ENCODE peak calls at places on chromosomes 3 and 15, in nine cellular contexts. One of them, this sample, is unnamed.

GRCh38 chr3:170815340-170815739 is 54.7 kb downstream of the RPL22L1 start:
- DNase-seq in stimulated activated CD4-positive, alpha-beta T cell treated with anti-CD3 and anti-CD28 coated beads, Interleukin-4, amount 100 ng/mL, for 24 hours: no peak
- DNase-seq in stimulated activated CD8-positive, alpha-beta memory T cell treated with anti-CD3 and anti-CD28 coated beads, Interleukin-15, amount 100 ng/mL, for 1 hour: no peak
- DNase-seq in activated T-helper 1 cell treated with anti-CD3 and anti-CD28 coated beads, Interleukin-12 subunit alpha, Interleukin-12 subunit beta, Interleukin-2, Interleukin-4 antibody, amounts not matched to agents 30 ng/mL and 10 ng/mL and 1 ng/mL, durations not matched to agents 14 hours and 24 hours and 36 hours: no peak
- DNase-seq in activated CD4-positive, alpha-beta T cell treated with anti-CD3 and anti-CD28 coated beads, Interleukin-2, amount 50 U/mL, for 24 hours: no peak
- DNase-seq in AG20443: no peak
- DNase-seq in T-cell: no peak
- DNase-seq in HS-5: no peak
- DNase-seq in Calu3: peak
- DNase-seq in this sample: no peak

GRCh38 chr3:56772926-56773587 is 28.7 kb downstream of the ARHGEF3 start:
- DNase-seq in Calu3: no peak
- DNase-seq in AG20443: peak
- DNase-seq in stimulated activated CD8-positive, alpha-beta memory T cell treated with anti-CD3 and anti-CD28 coated beads, Interleukin-15, amount 100 ng/mL, for 1 hour: no peak
- DNase-seq in stimulated activated CD4-positive, alpha-beta T cell treated with anti-CD3 and anti-CD28 coated beads, Interleukin-4, amount 100 ng/mL, for 24 hours: no peak
- DNase-seq in HS-5: no peak
- DNase-seq in activated T-helper 1 cell treated with anti-CD3 and anti-CD28 coated beads, Interleukin-12 subunit alpha, Interleukin-12 subunit beta, Interleukin-2, Interleukin-4 antibody, amounts not matched to agents 30 ng/mL and 10 ng/mL and 1 ng/mL, durations not matched to agents 14 hours and 24 hours and 36 hours: no peak
- DNase-seq in T-cell: no peak
- DNase-seq in activated CD4-positive, alpha-beta T cell treated with anti-CD3 and anti-CD28 coated beads, Interleukin-2, amount 50 U/mL, for 24 hours: no peak
- DNase-seq in this sample: no peak

GRCh38 chr15:75149911-75150709 is 51.6 kb upstream of the C15orf39 start:
- DNase-seq in HS-5: peak
- DNase-seq in T-cell: no peak
- DNase-seq in stimulated activated CD8-positive, alpha-beta memory T cell treated with anti-CD3 and anti-CD28 coated beads, Interleukin-15, amount 100 ng/mL, for 1 hour: no peak
- DNase-seq in Calu3: no peak
- DNase-seq in activated T-helper 1 cell treated with anti-CD3 and anti-CD28 coated beads, Interleukin-12 subunit alpha, Interleukin-12 subunit beta, Interleukin-2, Interleukin-4 antibody, amounts not matched to agents 30 ng/mL and 10 ng/mL and 1 ng/mL, durations not matched to agents 14 hours and 24 hours and 36 hours: no peak
- DNase-seq in AG20443: no peak
- DNase-seq in activated CD4-positive, alpha-beta T cell treated with anti-CD3 and anti-CD28 coated beads, Interleukin-2, amount 50 U/mL, for 24 hours: no peak
- DNase-seq in stimulated activated CD4-positive, alpha-beta T cell treated with anti-CD3 and anti-CD28 coated beads, Interleukin-4, amount 100 ng/mL, for 24 hours: peak
- DNase-seq in this sample: no peak

GRCh38 chr3:178159691-178160090 is 376.5 kb upstream of the KCNMB2 start:
- DNase-seq in activated CD4-positive, alpha-beta T cell treated with anti-CD3 and anti-CD28 coated beads, Interleukin-2, amount 50 U/mL, for 24 hours: no peak
- DNase-seq in activated T-helper 1 cell treated with anti-CD3 and anti-CD28 coated beads, Interleukin-12 subunit alpha, Interleukin-12 subunit beta, Interleukin-2, Interleukin-4 antibody, amounts not matched to agents 30 ng/mL and 10 ng/mL and 1 ng/mL, durations not matched to agents 14 hours and 24 hours and 36 hours: no peak
- DNase-seq in stimulated activated CD4-positive, alpha-beta T cell treated with anti-CD3 and anti-CD28 coated beads, Interleukin-4, amount 100 ng/mL, for 24 hours: no peak
- DNase-seq in HS-5: no peak
- DNase-seq in Calu3: no peak
- DNase-seq in stimulated activated CD8-positive, alpha-beta memory T cell treated with anti-CD3 and anti-CD28 coated beads, Interleukin-15, amount 100 ng/mL, for 1 hour: no peak
- DNase-seq in T-cell: no peak
- DNase-seq in AG20443: no peak
- DNase-seq in this sample: no peak

GRCh38 chr15:101019351-101019750 is 100.2 kb downstream of the LRRK1 start:
- DNase-seq in activated CD4-positive, alpha-beta T cell treated with anti-CD3 and anti-CD28 coated beads, Interleukin-2, amount 50 U/mL, for 24 hours: no peak
- DNase-seq in T-cell: no peak
- DNase-seq in stimulated activated CD8-positive, alpha-beta memory T cell treated with anti-CD3 and anti-CD28 coated beads, Interleukin-15, amount 100 ng/mL, for 1 hour: no peak
- DNase-seq in activated T-helper 1 cell treated with anti-CD3 and anti-CD28 coated beads, Interleukin-12 subunit alpha, Interleukin-12 subunit beta, Interleukin-2, Interleukin-4 antibody, amounts not matched to agents 30 ng/mL and 10 ng/mL and 1 ng/mL, durations not matched to agents 14 hours and 24 hours and 36 hours: no peak
- DNase-seq in AG20443: no peak
- DNase-seq in stimulated activated CD4-positive, alpha-beta T cell treated with anti-CD3 and anti-CD28 coated beads, Interleukin-4, amount 100 ng/mL, for 24 hours: no peak
- DNase-seq in HS-5: no peak
- DNase-seq in Calu3: no peak
- DNase-seq in this sample: no peak

GRCh38 chr3:147200545-147200944 is 205.8 kb downstream of the ZIC4 start:
- DNase-seq in activated CD4-positive, alpha-beta T cell treated with anti-CD3 and anti-CD28 coated beads, Interleukin-2, amount 50 U/mL, for 24 hours: no peak
- DNase-seq in stimulated activated CD8-positive, alpha-beta memory T cell treated with anti-CD3 and anti-CD28 coated beads, Interleukin-15, amount 100 ng/mL, for 1 hour: no peak
- DNase-seq in stimulated activated CD4-positive, alpha-beta T cell treated with anti-CD3 and anti-CD28 coated beads, Interleukin-4, amount 100 ng/mL, for 24 hours: no peak
- DNase-seq in AG20443: no peak
- DNase-seq in activated T-helper 1 cell treated with anti-CD3 and anti-CD28 coated beads, Interleukin-12 subunit alpha, Interleukin-12 subunit beta, Interleukin-2, Interleukin-4 antibody, amounts not matched to agents 30 ng/mL and 10 ng/mL and 1 ng/mL, durations not matched to agents 14 hours and 24 hours and 36 hours: no peak
- DNase-seq in HS-5: no peak
- DNase-seq in Calu3: no peak
- DNase-seq in T-cell: no peak
- DNase-seq in this sample: no peak

GRCh38 chr3:122146466-122146865 is 37.0 kb upstream of the CASR start:
- DNase-seq in stimulated activated CD4-positive, alpha-beta T cell treated with anti-CD3 and anti-CD28 coated beads, Interleukin-4, amount 100 ng/mL, for 24 hours: peak
- DNase-seq in stimulated activated CD8-positive, alpha-beta memory T cell treated with anti-CD3 and anti-CD28 coated beads, Interleukin-15, amount 100 ng/mL, for 1 hour: no peak
- DNase-seq in Calu3: no peak
- DNase-seq in AG20443: no peak
- DNase-seq in T-cell: no peak
- DNase-seq in activated T-helper 1 cell treated with anti-CD3 and anti-CD28 coated beads, Interleukin-12 subunit alpha, Interleukin-12 subunit beta, Interleukin-2, Interleukin-4 antibody, amounts not matched to agents 30 ng/mL and 10 ng/mL and 1 ng/mL, durations not matched to agents 14 hours and 24 hours and 36 hours: peak
- DNase-seq in HS-5: no peak
- DNase-seq in activated CD4-positive, alpha-beta T cell treated with anti-CD3 and anti-CD28 coated beads, Interleukin-2, amount 50 U/mL, for 24 hours: peak
- DNase-seq in this sample: no peak

GRCh38 chr3:188827078-188827477 is 344.7 kb upstream of the TPRG1 start:
- DNase-seq in T-cell: no peak
- DNase-seq in stimulated activated CD8-positive, alpha-beta memory T cell treated with anti-CD3 and anti-CD28 coated beads, Interleukin-15, amount 100 ng/mL, for 1 hour: no peak
- DNase-seq in stimulated activated CD4-positive, alpha-beta T cell treated with anti-CD3 and anti-CD28 coated beads, Interleukin-4, amount 100 ng/mL, for 24 hours: no peak
- DNase-seq in Calu3: no peak
- DNase-seq in activated T-helper 1 cell treated with anti-CD3 and anti-CD28 coated beads, Interleukin-12 subunit alpha, Interleukin-12 subunit beta, Interleukin-2, Interleukin-4 antibody, amounts not matched to agents 30 ng/mL and 10 ng/mL and 1 ng/mL, durations not matched to agents 14 hours and 24 hours and 36 hours: no peak
- DNase-seq in activated CD4-positive, alpha-beta T cell treated with anti-CD3 and anti-CD28 coated beads, Interleukin-2, amount 50 U/mL, for 24 hours: no peak
- DNase-seq in AG20443: no peak
- DNase-seq in HS-5: no peak
- DNase-seq in this sample: no peak

GRCh38 chr3:14143271-14143605 is 18.4 kb downstream of the TMEM43 start:
- DNase-seq in T-cell: no peak
- DNase-seq in activated CD4-positive, alpha-beta T cell treated with anti-CD3 and anti-CD28 coated beads, Interleukin-2, amount 50 U/mL, for 24 hours: no peak
- DNase-seq in AG20443: peak
- DNase-seq in activated T-helper 1 cell treated with anti-CD3 and anti-CD28 coated beads, Interleukin-12 subunit alpha, Interleukin-12 subunit beta, Interleukin-2, Interleukin-4 antibody, amounts not matched to agents 30 ng/mL and 10 ng/mL and 1 ng/mL, durations not matched to agents 14 hours and 24 hours and 36 hours: no peak
- DNase-seq in Calu3: no peak
- DNase-seq in HS-5: peak
- DNase-seq in stimulated activated CD4-positive, alpha-beta T cell treated with anti-CD3 and anti-CD28 coated beads, Interleukin-4, amount 100 ng/mL, for 24 hours: no peak
- DNase-seq in stimulated activated CD8-positive, alpha-beta memory T cell treated with anti-CD3 and anti-CD28 coated beads, Interleukin-15, amount 100 ng/mL, for 1 hour: no peak
- DNase-seq in this sample: no peak

GRCh38 chr3:116770815-116771450 is 61.4 kb downstream of the TUSC7 start:
- DNase-seq in stimulated activated CD4-positive, alpha-beta T cell treated with anti-CD3 and anti-CD28 coated beads, Interleukin-4, amount 100 ng/mL, for 24 hours: peak
- DNase-seq in activated CD4-positive, alpha-beta T cell treated with anti-CD3 and anti-CD28 coated beads, Interleukin-2, amount 50 U/mL, for 24 hours: no peak
- DNase-seq in Calu3: peak
- DNase-seq in stimulated activated CD8-positive, alpha-beta memory T cell treated with anti-CD3 and anti-CD28 coated beads, Interleukin-15, amount 100 ng/mL, for 1 hour: no peak
- DNase-seq in T-cell: no peak
- DNase-seq in AG20443: peak
- DNase-seq in activated T-helper 1 cell treated with anti-CD3 and anti-CD28 coated beads, Interleukin-12 subunit alpha, Interleukin-12 subunit beta, Interleukin-2, Interleukin-4 antibody, amounts not matched to agents 30 ng/mL and 10 ng/mL and 1 ng/mL, durations not matched to agents 14 hours and 24 hours and 36 hours: peak
- DNase-seq in HS-5: peak
- DNase-seq in this sample: peak

GRCh38 chr3:9778518-9779129 is 8.9 kb upstream of the CAMK1 start:
- DNase-seq in activated CD4-positive, alpha-beta T cell treated with anti-CD3 and anti-CD28 coated beads, Interleukin-2, amount 50 U/mL, for 24 hours: no peak
- DNase-seq in stimulated activated CD8-positive, alpha-beta memory T cell treated with anti-CD3 and anti-CD28 coated beads, Interleukin-15, amount 100 ng/mL, for 1 hour: no peak
- DNase-seq in T-cell: no peak
- DNase-seq in HS-5: no peak
- DNase-seq in activated T-helper 1 cell treated with anti-CD3 and anti-CD28 coated beads, Interleukin-12 subunit alpha, Interleukin-12 subunit beta, Interleukin-2, Interleukin-4 antibody, amounts not matched to agents 30 ng/mL and 10 ng/mL and 1 ng/mL, durations not matched to agents 14 hours and 24 hours and 36 hours: no peak
- DNase-seq in AG20443: no peak
- DNase-seq in Calu3: no peak
- DNase-seq in stimulated activated CD4-positive, alpha-beta T cell treated with anti-CD3 and anti-CD28 coated beads, Interleukin-4, amount 100 ng/mL, for 24 hours: no peak
- DNase-seq in this sample: no peak

GRCh38 chr3:40169983-40170382 is 139.5 kb upstream of the EIF1B start:
- DNase-seq in HS-5: no peak
- DNase-seq in activated CD4-positive, alpha-beta T cell treated with anti-CD3 and anti-CD28 coated beads, Interleukin-2, amount 50 U/mL, for 24 hours: no peak
- DNase-seq in Calu3: no peak
- DNase-seq in AG20443: no peak
- DNase-seq in activated T-helper 1 cell treated with anti-CD3 and anti-CD28 coated beads, Interleukin-12 subunit alpha, Interleukin-12 subunit beta, Interleukin-2, Interleukin-4 antibody, amounts not matched to agents 30 ng/mL and 10 ng/mL and 1 ng/mL, durations not matched to agents 14 hours and 24 hours and 36 hours: no peak
- DNase-seq in stimulated activated CD4-positive, alpha-beta T cell treated with anti-CD3 and anti-CD28 coated beads, Interleukin-4, amount 100 ng/mL, for 24 hours: no peak
- DNase-seq in T-cell: no peak
- DNase-seq in stimulated activated CD8-positive, alpha-beta memory T cell treated with anti-CD3 and anti-CD28 coated beads, Interleukin-15, amount 100 ng/mL, for 1 hour: no peak
- DNase-seq in this sample: no peak